ENCODE peak calls at places on chromosomes 13 and 19, in seven cellular contexts. One of them, this sample, is unnamed.

GRCh38 chr13:35818577-35819165 is 312.5 kb downstream of the DCLK1 start:
- DNase-seq in HFF-Myc: no peak
- DNase-seq in uterus: no peak
- DNase-seq in fibroblast of the aortic adventitia: peak; percentile 74
- DNase-seq in lower leg skin: no peak
- DNase-seq in epithelial cell of esophagus: peak; percentile 49
- DNase-seq in fibroblast of mammary gland: peak; percentile 70
- DNase-seq in this sample: no peak

GRCh38 chr13:71485913-71486312 is 381.1 kb downstream of the DACH1 start:
- DNase-seq in HFF-Myc: no peak
- DNase-seq in uterus: no peak
- DNase-seq in fibroblast of the aortic adventitia: no peak
- DNase-seq in lower leg skin: no peak
- DNase-seq in epithelial cell of esophagus: no peak
- DNase-seq in fibroblast of mammary gland: no peak
- DNase-seq in this sample: no peak

GRCh38 chr19:20928371-20928770 is 5.3 kb downstream of the ZNF85 start:
- DNase-seq in HFF-Myc: peak; percentile 14
- DNase-seq in uterus: no peak
- DNase-seq in fibroblast of the aortic adventitia: peak; percentile 23
- DNase-seq in lower leg skin: no peak
- DNase-seq in epithelial cell of esophagus: no peak
- DNase-seq in fibroblast of mammary gland: peak; percentile 90
- DNase-seq in this sample: no peak

GRCh38 chr13:27962128-27962841 is 6.8 kb downstream of the CDX2 start:
- DNase-seq in HFF-Myc: no peak
- DNase-seq in uterus: no peak
- DNase-seq in fibroblast of the aortic adventitia: no peak
- DNase-seq in lower leg skin: peak; percentile 61
- DNase-seq in epithelial cell of esophagus: no peak
- DNase-seq in fibroblast of mammary gland: no peak
- DNase-seq in this sample: no peak

GRCh38 chr19:40503300-40503699 is 36.5 kb downstream of the SPTBN4 start:
- DNase-seq in HFF-Myc: no peak
- DNase-seq in uterus: no peak
- DNase-seq in fibroblast of the aortic adventitia: no peak
- DNase-seq in lower leg skin: no peak
- DNase-seq in epithelial cell of esophagus: no peak
- DNase-seq in fibroblast of mammary gland: no peak
- DNase-seq in this sample: no peak

GRCh38 chr13:75556961-75557360 is 7.4 kb downstream of the UCHL3 start:
- DNase-seq in HFF-Myc: no peak
- DNase-seq in uterus: no peak
- DNase-seq in fibroblast of the aortic adventitia: no peak
- DNase-seq in lower leg skin: no peak
- DNase-seq in epithelial cell of esophagus: no peak
- DNase-seq in fibroblast of mammary gland: no peak
- DNase-seq in this sample: no peak

GRCh38 chr13:41723136-41723535 is 237.8 kb downstream of the VWA8 start:
- DNase-seq in HFF-Myc: no peak
- DNase-seq in uterus: no peak
- DNase-seq in fibroblast of the aortic adventitia: no peak
- DNase-seq in lower leg skin: no peak
- DNase-seq in epithelial cell of esophagus: no peak
- DNase-seq in fibroblast of mammary gland: no peak
- DNase-seq in this sample: no peak

GRCh38 chr13:98172570-98173405 is 4.3 kb downstream of the RNF113B start:
- DNase-seq in HFF-Myc: no peak
- DNase-seq in uterus: no peak
- DNase-seq in fibroblast of the aortic adventitia: peak; percentile 41
- DNase-seq in lower leg skin: no peak
- DNase-seq in epithelial cell of esophagus: no peak
- DNase-seq in fibroblast of mammary gland: peak; percentile 50
- DNase-seq in this sample: no peak

GRCh38 chr13:43473437-43473836 is 313.3 kb downstream of the ENOX1 start:
- DNase-seq in HFF-Myc: no peak
- DNase-seq in uterus: no peak
- DNase-seq in fibroblast of the aortic adventitia: peak; percentile 28
- DNase-seq in lower leg skin: no peak
- DNase-seq in epithelial cell of esophagus: no peak
- DNase-seq in fibroblast of mammary gland: no peak
- DNase-seq in this sample: no peak

GRCh38 chr13:49693191-49693733 is 2.0 kb upstream of the EBPL start:
- DNase-seq in HFF-Myc: no peak
- DNase-seq in uterus: no peak
- DNase-seq in fibroblast of the aortic adventitia: peak; percentile 25
- DNase-seq in lower leg skin: no peak
- DNase-seq in epithelial cell of esophagus: no peak
- DNase-seq in fibroblast of mammary gland: no peak
- DNase-seq in this sample: no peak

GRCh38 chr19:40594657-40595077 is 6.5 kb upstream of the LTBP4 start:
- DNase-seq in HFF-Myc: no peak
- DNase-seq in uterus: no peak
- DNase-seq in fibroblast of the aortic adventitia: no peak
- DNase-seq in lower leg skin: no peak
- DNase-seq in epithelial cell of esophagus: peak; percentile 74
- DNase-seq in fibroblast of mammary gland: peak; percentile 63
- DNase-seq in this sample: no peak

GRCh38 chr13:22735381-22735995 is 445.3 kb upstream of the SGCG start:
- DNase-seq in HFF-Myc: no peak
- DNase-seq in uterus: no peak
- DNase-seq in fibroblast of the aortic adventitia: no peak
- DNase-seq in lower leg skin: no peak
- DNase-seq in epithelial cell of esophagus: no peak
- DNase-seq in fibroblast of mammary gland: no peak
- DNase-seq in this sample: no peak

GRCh38 chr13:100454876-100455275 is 133.7 kb downstream of the GGACT start:
- DNase-seq in HFF-Myc: peak; percentile 29
- DNase-seq in uterus: no peak
- DNase-seq in fibroblast of the aortic adventitia: peak; percentile 41
- DNase-seq in lower leg skin: no peak
- DNase-seq in epithelial cell of esophagus: peak; percentile 86
- DNase-seq in fibroblast of mammary gland: peak; percentile 47
- DNase-seq in this sample: no peak

GRCh38 chr19:14519245-14519859 is 1.2 kb upstream of the DNAJB1 start:
- DNase-seq in HFF-Myc: no peak
- DNase-seq in uterus: no peak
- DNase-seq in fibroblast of the aortic adventitia: no peak
- DNase-seq in lower leg skin: no peak
- DNase-seq in epithelial cell of esophagus: no peak
- DNase-seq in fibroblast of mammary gland: no peak
- DNase-seq in this sample: no peak
- H3K4me3 ChIP-seq in HFF-Myc: no peak overlapping the region
- H3K4me3 ChIP-seq in uterus: no peak overlapping the region
- H3K4me3 ChIP-seq in fibroblast of the aortic adventitia: no peak overlapping the region
- H3K4me3 ChIP-seq in lower leg skin: no peak overlapping the region
- H3K4me3 ChIP-seq in epithelial cell of esophagus: no peak overlapping the region
- H3K4me3 ChIP-seq in fibroblast of mammary gland: no peak overlapping the region
- H3K4me3 ChIP-seq in this sample: peak overlapping the region; percentile 50

GRCh38 chr19:53982611-53983010 is 8.8 kb upstream of the CACNG6 start:
- DNase-seq in HFF-Myc: no peak
- DNase-seq in uterus: peak; percentile 22
- DNase-seq in fibroblast of the aortic adventitia: peak; percentile 47
- DNase-seq in lower leg skin: peak; percentile 90
- DNase-seq in epithelial cell of esophagus: no peak
- DNase-seq in fibroblast of mammary gland: no peak
- DNase-seq in this sample: no peak
- H3K4me3 ChIP-seq in HFF-Myc: no peak overlapping the region
- H3K4me3 ChIP-seq in uterus: no peak overlapping the region
- H3K4me3 ChIP-seq in fibroblast of the aortic adventitia: no peak overlapping the region
- H3K4me3 ChIP-seq in lower leg skin: no peak overlapping the region
- H3K4me3 ChIP-seq in epithelial cell of esophagus: no peak overlapping the region
- H3K4me3 ChIP-seq in fibroblast of mammary gland: no peak overlapping the region
- H3K4me3 ChIP-seq in this sample: peak overlapping the region; percentile 30

GRCh38 chr13:26557051-26557392 is 461 bp upstream of the WASF3 start:
- DNase-seq in HFF-Myc: no peak
- DNase-seq in uterus: no peak
- DNase-seq in fibroblast of the aortic adventitia: no peak
- DNase-seq in lower leg skin: no peak
- DNase-seq in epithelial cell of esophagus: no peak
- DNase-seq in fibroblast of mammary gland: no peak
- DNase-seq in this sample: no peak

GRCh38 chr13:26558074-26558805 is 757 bp downstream of the WASF3 start:
- DNase-seq in HFF-Myc: no peak
- DNase-seq in uterus: no peak
- DNase-seq in fibroblast of the aortic adventitia: peak; percentile 23
- DNase-seq in lower leg skin: peak; percentile 85
- DNase-seq in epithelial cell of esophagus: peak; percentile 12
- DNase-seq in fibroblast of mammary gland: peak; percentile 18
- DNase-seq in this sample: no peak

GRCh38 chr13:26560456-26560855 is 3.0 kb downstream of the WASF3 start:
- DNase-seq in HFF-Myc: no peak
- DNase-seq in uterus: no peak
- DNase-seq in fibroblast of the aortic adventitia: no peak
- DNase-seq in lower leg skin: no peak
- DNase-seq in epithelial cell of esophagus: no peak
- DNase-seq in fibroblast of mammary gland: no peak
- DNase-seq in this sample: no peak

GRCh38 chr13:26557393-26558073 is at the start of gene WASF3:
- DNase-seq in HFF-Myc: peak; percentile 71
- DNase-seq in uterus: peak; percentile 93
- DNase-seq in fibroblast of the aortic adventitia: peak; percentile 92
- DNase-seq in lower leg skin: peak; percentile 97
- DNase-seq in epithelial cell of esophagus: peak; percentile 95
- DNase-seq in fibroblast of mammary gland: peak; percentile 87
- DNase-seq in this sample: peak; percentile 93

DNA sequence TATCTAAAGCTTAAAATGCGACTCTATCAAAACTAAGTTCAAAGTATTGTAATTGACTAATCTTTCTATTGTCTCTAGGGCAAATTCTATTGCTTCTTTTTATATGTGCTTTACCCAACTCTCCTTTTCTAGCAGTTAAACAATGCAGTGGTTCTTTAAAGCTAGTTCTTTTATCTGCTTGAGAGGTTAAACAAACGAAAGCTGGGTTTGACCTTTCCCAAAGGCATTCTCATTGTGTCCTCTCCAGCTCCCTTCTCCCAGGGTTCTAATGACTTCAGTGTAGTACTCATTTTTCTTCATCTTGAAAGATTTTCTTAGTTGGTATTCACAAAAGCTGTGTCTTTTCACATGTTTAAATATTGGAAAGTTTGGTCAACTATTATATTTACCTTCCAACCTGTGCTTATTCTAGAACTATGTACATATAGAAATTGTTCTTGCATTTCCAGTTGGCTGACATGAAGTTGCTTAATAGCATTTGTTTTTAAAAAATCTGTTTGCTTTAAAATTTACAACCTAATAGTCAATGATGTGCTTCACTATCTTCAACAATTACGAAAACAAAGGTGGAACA is 1.5 kb downstream of the WASF3 start:
- DNase-seq in HFF-Myc: no peak
- DNase-seq in uterus: no peak
- DNase-seq in fibroblast of the aortic adventitia: peak; percentile 37
- DNase-seq in lower leg skin: no peak
- DNase-seq in epithelial cell of esophagus: no peak
- DNase-seq in fibroblast of mammary gland: no peak
- DNase-seq in this sample: no peak
- H3K4me3 ChIP-seq in HFF-Myc: peak overlapping the region; percentile 80
- H3K4me3 ChIP-seq in uterus: peak overlapping the region; percentile 96
- H3K4me3 ChIP-seq in fibroblast of the aortic adventitia: peak overlapping the region; percentile 80
- H3K4me3 ChIP-seq in lower leg skin: no peak overlapping the region
- H3K4me3 ChIP-seq in epithelial cell of esophagus: peak overlapping the region; percentile 55
- H3K4me3 ChIP-seq in fibroblast of mammary gland: peak overlapping the region; percentile 52
- H3K4me3 ChIP-seq in this sample: peak overlapping the region; percentile 73

GRCh38 chr19:45104658-45105384 is 11.8 kb downstream of the PPP1R37 start:
- DNase-seq in HFF-Myc: no peak
- DNase-seq in uterus: no peak
- DNase-seq in fibroblast of the aortic adventitia: no peak
- DNase-seq in lower leg skin: no peak
- DNase-seq in epithelial cell of esophagus: no peak
- DNase-seq in fibroblast of mammary gland: no peak
- DNase-seq in this sample: no peak

GRCh38 chr19:45102481-45102880 is 9.5 kb downstream of the PPP1R37 start:
- DNase-seq in HFF-Myc: no peak
- DNase-seq in uterus: no peak
- DNase-seq in fibroblast of the aortic adventitia: no peak
- DNase-seq in lower leg skin: no peak
- DNase-seq in epithelial cell of esophagus: no peak
- DNase-seq in fibroblast of mammary gland: no peak
- DNase-seq in this sample: no peak

GRCh38 chr19:45101796-45102195 is 8.8 kb downstream of the PPP1R37 start:
- DNase-seq in HFF-Myc: no peak
- DNase-seq in uterus: no peak
- DNase-seq in fibroblast of the aortic adventitia: no peak
- DNase-seq in lower leg skin: no peak
- DNase-seq in epithelial cell of esophagus: no peak
- DNase-seq in fibroblast of mammary gland: no peak
- DNase-seq in this sample: no peak

GRCh38 chr19:45103625-45104319 is 10.8 kb downstream of the PPP1R37 start:
- DNase-seq in HFF-Myc: no peak
- DNase-seq in uterus: no peak
- DNase-seq in fibroblast of the aortic adventitia: no peak
- DNase-seq in lower leg skin: no peak
- DNase-seq in epithelial cell of esophagus: no peak
- DNase-seq in fibroblast of mammary gland: no peak
- DNase-seq in this sample: no peak

DNA sequence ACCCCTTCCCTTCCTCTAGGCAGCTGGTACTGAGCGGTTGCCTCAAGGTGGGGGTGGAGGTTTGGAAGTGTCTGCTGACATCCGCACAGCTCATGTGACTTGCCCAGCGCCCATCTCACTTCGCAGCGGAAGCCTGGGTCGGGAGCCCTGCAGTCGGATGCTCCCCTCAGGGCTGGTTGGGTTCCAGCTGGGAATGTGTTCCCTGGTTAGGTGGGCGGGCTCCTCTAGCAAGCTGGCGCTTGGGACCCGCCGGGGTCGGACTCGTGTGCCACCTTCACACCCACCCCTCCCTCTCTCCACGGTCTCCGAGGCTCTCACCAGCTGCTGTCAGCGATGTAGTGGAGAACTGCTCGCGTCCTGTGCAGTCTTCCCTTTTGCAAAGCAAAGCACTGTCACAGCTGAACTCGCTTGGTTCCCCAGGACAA is 10.2 kb downstream of the PPP1R37 start:
- DNase-seq in HFF-Myc: no peak
- DNase-seq in uterus: no peak
- DNase-seq in fibroblast of the aortic adventitia: no peak
- DNase-seq in lower leg skin: no peak
- DNase-seq in epithelial cell of esophagus: no peak
- DNase-seq in fibroblast of mammary gland: peak; percentile 44
- DNase-seq in this sample: no peak
- H3K4me3 ChIP-seq in HFF-Myc: peak overlapping the region; percentile 1
- H3K4me3 ChIP-seq in uterus: no peak overlapping the region
- H3K4me3 ChIP-seq in fibroblast of the aortic adventitia: no peak overlapping the region
- H3K4me3 ChIP-seq in lower leg skin: no peak overlapping the region
- H3K4me3 ChIP-seq in epithelial cell of esophagus: no peak overlapping the region
- H3K4me3 ChIP-seq in fibroblast of mammary gland: no peak overlapping the region
- H3K4me3 ChIP-seq in this sample: peak overlapping the region; percentile 36

This sample was measured in right atrium auricular region.